ENCODE peak calls at places on chromosomes 7 and 10, in five cellular contexts. One of them, this sample, is unnamed.

GRCh38 chr10:132636358-132636757 is 98.8 kb downstream of the INPP5A start:
- DNase-seq in NCI-H446 treated with DMSO at 0.1 percent for 48 hours: no peak
- DNase-seq in M059J: no peak
- DNase-seq in AML-193: no peak
- DNase-seq in stomach: no peak
- DNase-seq in this sample: no peak

GRCh38 chr10:21020545-21020944 is 123.4 kb upstream of the NEBL start:
- DNase-seq in AML-193: peak
- DNase-seq in stomach: peak
- DNase-seq in M059J: peak
- DNase-seq in NCI-H446 treated with DMSO at 0.1 percent for 48 hours: no peak
- DNase-seq in this sample: peak

GRCh38 chr10:95391570-95392249 is 100.9 kb upstream of the PDLIM1 start:
- DNase-seq in AML-193: no peak
- DNase-seq in stomach: no peak
- DNase-seq in NCI-H446 treated with DMSO at 0.1 percent for 48 hours: no peak
- DNase-seq in M059J: peak
- DNase-seq in this sample: no peak

GRCh38 chr10:29588640-29589421 is 45.9 kb downstream of the SVIL start:
- DNase-seq in NCI-H446 treated with DMSO at 0.1 percent for 48 hours: no peak
- DNase-seq in M059J: peak
- DNase-seq in AML-193: no peak
- DNase-seq in stomach: no peak
- DNase-seq in this sample: no peak

GRCh38 chr7:38335490-38336135 is 62.2 kb upstream of the TARP start:
- DNase-seq in stomach: peak
- DNase-seq in NCI-H446 treated with DMSO at 0.1 percent for 48 hours: peak
- DNase-seq in AML-193: peak
- DNase-seq in M059J: peak
- DNase-seq in this sample: peak

GRCh38 chr10:72090326-72090725 is 2.0 kb upstream of the SPOCK2 start:
- DNase-seq in M059J: no peak
- DNase-seq in AML-193: no peak
- DNase-seq in NCI-H446 treated with DMSO at 0.1 percent for 48 hours: no peak
- DNase-seq in stomach: no peak
- DNase-seq in this sample: no peak

GRCh38 chr10:46106410-46107255 is 60.6 kb upstream of the MSMB start:
- DNase-seq in NCI-H446 treated with DMSO at 0.1 percent for 48 hours: no peak
- DNase-seq in stomach: peak
- DNase-seq in AML-193: peak
- DNase-seq in M059J: peak
- DNase-seq in this sample: no peak

GRCh38 chr7:143385891-143386781 is 5.0 kb downstream of the ZYX start:
- DNase-seq in NCI-H446 treated with DMSO at 0.1 percent for 48 hours: no peak
- DNase-seq in M059J: no peak
- DNase-seq in AML-193: peak
- DNase-seq in stomach: no peak
- DNase-seq in this sample: no peak

GRCh38 chr7:90661290-90662151 is 65.4 kb downstream of the CDK14 start:
- DNase-seq in M059J: no peak
- DNase-seq in NCI-H446 treated with DMSO at 0.1 percent for 48 hours: peak
- DNase-seq in AML-193: no peak
- DNase-seq in stomach: no peak
- DNase-seq in this sample: no peak

GRCh38 chr10:44168478-44168877 is 216.4 kb downstream of the CXCL12 start:
- DNase-seq in AML-193: no peak
- DNase-seq in NCI-H446 treated with DMSO at 0.1 percent for 48 hours: no peak
- DNase-seq in M059J: no peak
- DNase-seq in stomach: no peak
- DNase-seq in this sample: no peak

GRCh38 chr10:99369551-99369950 is 40.4 kb downstream of the CNNM1 start:
- DNase-seq in M059J: peak
- DNase-seq in stomach: no peak
- DNase-seq in AML-193: no peak
- DNase-seq in NCI-H446 treated with DMSO at 0.1 percent for 48 hours: no peak
- DNase-seq in this sample: no peak

GRCh38 chr7:151271699-151272355 is 23.3 kb upstream of the SMARCD3 start:
- DNase-seq in M059J: no peak
- DNase-seq in NCI-H446 treated with DMSO at 0.1 percent for 48 hours: no peak
- DNase-seq in stomach: peak
- DNase-seq in AML-193: peak
- DNase-seq in this sample: no peak

GRCh38 chr7:50264908-50265307 is 39.6 kb upstream of the IKZF1 start:
- DNase-seq in stomach: no peak
- DNase-seq in M059J: peak
- DNase-seq in NCI-H446 treated with DMSO at 0.1 percent for 48 hours: no peak
- DNase-seq in AML-193: no peak
- DNase-seq in this sample: no peak

GRCh38 chr7:150986099-150986512 is 4.7 kb upstream of the NOS3 start:
- DNase-seq in stomach: peak
- DNase-seq in M059J: peak
- DNase-seq in NCI-H446 treated with DMSO at 0.1 percent for 48 hours: no peak
- DNase-seq in AML-193: peak
- DNase-seq in this sample: no peak

GRCh38 chr10:12643279-12643678 is 293.9 kb downstream of the CAMK1D start:
- DNase-seq in M059J: no peak
- DNase-seq in stomach: no peak
- DNase-seq in NCI-H446 treated with DMSO at 0.1 percent for 48 hours: no peak
- DNase-seq in AML-193: no peak
- DNase-seq in this sample: no peak

GRCh38 chr10:87659571-87660483 is at the start of gene PAPSS2:
- DNase-seq in stomach: peak
- DNase-seq in NCI-H446 treated with DMSO at 0.1 percent for 48 hours: no peak
- DNase-seq in AML-193: no peak
- DNase-seq in M059J: peak
- DNase-seq in this sample: no peak

GRCh38 chr10:78405231-78405630 is 371.6 kb downstream of the RPS24 start:
- DNase-seq in M059J: peak
- DNase-seq in NCI-H446 treated with DMSO at 0.1 percent for 48 hours: no peak
- DNase-seq in AML-193: no peak
- DNase-seq in stomach: peak
- DNase-seq in this sample: no peak

GRCh38 chr10:9596368-9596920 is 1421.2 kb upstream of the CELF2 start:
- DNase-seq in M059J: peak
- DNase-seq in NCI-H446 treated with DMSO at 0.1 percent for 48 hours: no peak
- DNase-seq in stomach: no peak
- DNase-seq in AML-193: no peak
- DNase-seq in this sample: no peak

This sample was measured in GM12864.